ENCODE peak calls at places on chromosomes 3 and 15, in five cellular contexts. Y is fibroblast of lung, X is tibial nerve, W is spleen, S is mesenchymal stem cell. D is an unnamed sample.

GRCh38 chr15:85024509-85025336 is 43.1 kb downstream of the PDE8A start:
- DNase-seq in Y (peak; percentile 42), X (no peak), W (no peak), S (peak; percentile 73), D (no peak)

GRCh38 chr3:159787191-159787590 is 201.4 kb upstream of the IL12A start:
- DNase-seq in Y (peak; percentile 90), X (no peak), W (no peak), S (peak; percentile 94), D (no peak)

GRCh38 chr3:67578416-67578815 is 76.0 kb downstream of the SUCLG2 start:
- DNase-seq in Y (no peak), X (no peak), W (no peak), S (no peak), D (no peak)

GRCh38 chr3:62201438-62202035 is 171.8 kb downstream of the FEZF2 start:
- DNase-seq in Y (peak; percentile 56), X (no peak), W (no peak), S (peak; percentile 34), D (no peak)

GRCh38 chr3:45026957-45027356 is 854 bp downstream of the CLEC3B start:
- DNase-seq in Y (peak; percentile 49), X (peak; percentile 56), W (no peak), S (peak; percentile 67), D (no peak)

GRCh38 chr3:131749826-131750225 is 247.1 kb upstream of the MRPL3 start:
- DNase-seq in Y (no peak), X (no peak), W (no peak), S (no peak), D (no peak)

GRCh38 chr3:110711851-110712396 is 359.7 kb upstream of the NECTIN3 start:
- DNase-seq in Y (no peak), X (no peak), W (no peak), S (peak; percentile 13), D (no peak)

GRCh38 chr3:129971368-129972052 is 3.0 kb upstream of the TRH start:
- DNase-seq in Y (no peak), X (no peak), W (no peak), S (no peak), D (no peak)

GRCh38 chr3:46639221-46639620 is 26.9 kb downstream of the FAM240A start:
- DNase-seq in Y (no peak), X (no peak), W (no peak), S (no peak), D (no peak)

GRCh38 chr15:65641723-65642475 is 20.2 kb downstream of the SLC24A1 start:
- DNase-seq in Y (peak; percentile 17), X (no peak), W (no peak), S (no peak), D (no peak)

GRCh38 chr3:194042947-194043346 is 93.0 kb upstream of the HES1 start:
- DNase-seq in Y (peak; percentile 18), X (no peak), W (no peak), S (peak; percentile 87), D (no peak)

GRCh38 chr15:62124953-62125263 is 40.2 kb downstream of the C2CD4B start:
- DNase-seq in Y (no peak), X (no peak), W (no peak), S (no peak), D (no peak)

GRCh38 chr3:197397812-197398211 is 99.4 kb upstream of the DLG1 start:
- DNase-seq in Y (no peak), X (no peak), W (no peak), S (no peak), D (no peak)

GRCh38 chr15:72341361-72341760 is 21.4 kb upstream of the CELF6 start:
- DNase-seq in Y (no peak), X (no peak), W (no peak), S (peak; percentile 29), D (no peak)

GRCh38 chr15:51401872-51402517 is 60.5 kb downstream of the GLDN start:
- DNase-seq in Y (peak; percentile 50), X (peak; percentile 33), W (peak; percentile 84), S (peak; percentile 58), D (no peak)

GRCh38 chr15:41018534-41018933 is 65.3 kb downstream of the CHAC1 start:
- DNase-seq in Y (peak; percentile 62), X (no peak), W (no peak), S (peak; percentile 74), D (no peak)

GRCh38 chr3:155807823-155808222 is 1.7 kb upstream of the C3orf33 start:
- DNase-seq in Y (no peak), X (no peak), W (no peak), S (no peak), D (no peak)

GRCh38 chr3:20576228-20576627 is 390.2 kb upstream of the SGO1 start:
- DNase-seq in Y (no peak), X (no peak), W (no peak), S (no peak), D (no peak)

GRCh38 chr3:158845748-158846350 is 44.0 kb downstream of the MFSD1 start:
- DNase-seq in Y (peak; percentile 19), X (peak; percentile 18), W (no peak), S (peak; percentile 41), D (no peak)

GRCh38 chr3:151795276-151795675 is 18.6 kb upstream of the AADAC start:
- DNase-seq in Y (peak; percentile 67), X (no peak), W (no peak), S (peak; percentile 61), D (no peak)

GRCh38 chr3:18580268-18580667 is 155.1 kb upstream of the SATB1 start:
- DNase-seq in Y (no peak), X (peak; percentile 24), W (no peak), S (no peak), D (no peak)

GRCh38 chr3:12588039-12588673 is 31.3 kb downstream of the MKRN2 start:
- DNase-seq in Y (no peak), X (no peak), W (no peak), S (no peak), D (no peak)

GRCh38 chr15:38454687-38455071 is 752 bp downstream of the FAM98B start:
- DNase-seq in Y (no peak), X (no peak), W (no peak), S (no peak), D (no peak)

GRCh38 chr15:56933420-56934210 is 15.2 kb downstream of the TCF12 start:
- DNase-seq in Y (no peak), X (no peak), W (no peak), S (no peak), D (no peak)

GRCh38 chr3:40616420-40616819 is 91.7 kb downstream of the ZNF621 start:
- DNase-seq in Y (no peak), X (no peak), W (no peak), S (no peak), D (no peak)

GRCh38 chr3:40617084-40617483 is 92.3 kb downstream of the ZNF621 start:
- DNase-seq in Y (no peak), X (no peak), W (no peak), S (no peak), D (no peak)

GRCh38 chr3:40615916-40616315 is 91.2 kb downstream of the ZNF621 start:
- DNase-seq in Y (no peak), X (no peak), W (no peak), S (no peak), D (no peak)

GRCh38 chr3:40613306-40613705 is 88.5 kb downstream of the ZNF621 start:
- DNase-seq in Y (no peak), X (no peak), W (no peak), S (no peak), D (no peak)

GRCh38 chr3:40615110-40615915 is 90.6 kb downstream of the ZNF621 start:
- DNase-seq in Y (no peak), X (no peak), W (no peak), S (no peak), D (no peak)
- H3K4me3 ChIP-seq in Y (no peak overlapping the region), X (peak overlapping the region; percentile 32), W (no peak overlapping the region), S (peak overlapping the region; percentile 39), D (no peak overlapping the region)

GRCh38 chr15:44194397-44195150 is 497 bp downstream of the FRMD5 start:
- DNase-seq in Y (peak; percentile 59), X (no peak), W (peak; percentile 83), S (peak; percentile 59), D (peak; percentile 32)
- H3K27ac ChIP-seq in Y (peak overlapping the region; percentile 40), X (peak overlapping the region; percentile 3), W (no peak overlapping the region), S (peak overlapping the region; percentile 20), D (no peak overlapping the region)

DNA sequence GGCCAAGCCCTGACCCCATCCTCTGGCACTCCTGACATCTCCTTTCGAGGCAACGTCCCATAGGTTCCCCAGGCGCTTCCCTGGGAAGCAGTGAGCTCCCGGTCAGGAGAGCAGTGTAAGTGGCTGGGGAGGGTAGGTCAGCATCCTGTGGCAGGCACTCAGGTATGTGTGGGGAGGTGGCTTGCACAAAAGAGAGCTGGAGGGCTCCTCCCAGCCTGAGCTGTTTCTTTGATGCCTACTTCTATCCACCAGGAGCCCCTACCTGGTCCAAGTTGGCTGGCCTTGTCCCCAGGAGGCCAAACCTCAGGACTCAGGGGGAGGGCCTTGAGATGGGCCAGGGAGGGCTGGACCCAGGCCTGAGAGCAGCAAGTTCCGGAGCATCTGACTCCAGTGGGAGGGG is 31.7 kb upstream of the LINGO1 start:
- DNase-seq in Y (no peak), X (no peak), W (no peak), S (no peak), D (no peak)
- H3K4me3 ChIP-seq in Y (no peak overlapping the region), X (no peak overlapping the region), W (no peak overlapping the region), S (no peak overlapping the region), D (no peak overlapping the region)

GRCh38 chr3:170049146-170050000 is 11.6 kb downstream of the GPR160 start:
- DNase-seq in Y (peak; percentile 28), X (no peak), W (peak; percentile 72), S (no peak), D (no peak)
- H3K27ac ChIP-seq in Y (no peak overlapping the region), X (no peak overlapping the region), W (no peak overlapping the region), S (no peak overlapping the region), D (no peak overlapping the region)

DNA sequence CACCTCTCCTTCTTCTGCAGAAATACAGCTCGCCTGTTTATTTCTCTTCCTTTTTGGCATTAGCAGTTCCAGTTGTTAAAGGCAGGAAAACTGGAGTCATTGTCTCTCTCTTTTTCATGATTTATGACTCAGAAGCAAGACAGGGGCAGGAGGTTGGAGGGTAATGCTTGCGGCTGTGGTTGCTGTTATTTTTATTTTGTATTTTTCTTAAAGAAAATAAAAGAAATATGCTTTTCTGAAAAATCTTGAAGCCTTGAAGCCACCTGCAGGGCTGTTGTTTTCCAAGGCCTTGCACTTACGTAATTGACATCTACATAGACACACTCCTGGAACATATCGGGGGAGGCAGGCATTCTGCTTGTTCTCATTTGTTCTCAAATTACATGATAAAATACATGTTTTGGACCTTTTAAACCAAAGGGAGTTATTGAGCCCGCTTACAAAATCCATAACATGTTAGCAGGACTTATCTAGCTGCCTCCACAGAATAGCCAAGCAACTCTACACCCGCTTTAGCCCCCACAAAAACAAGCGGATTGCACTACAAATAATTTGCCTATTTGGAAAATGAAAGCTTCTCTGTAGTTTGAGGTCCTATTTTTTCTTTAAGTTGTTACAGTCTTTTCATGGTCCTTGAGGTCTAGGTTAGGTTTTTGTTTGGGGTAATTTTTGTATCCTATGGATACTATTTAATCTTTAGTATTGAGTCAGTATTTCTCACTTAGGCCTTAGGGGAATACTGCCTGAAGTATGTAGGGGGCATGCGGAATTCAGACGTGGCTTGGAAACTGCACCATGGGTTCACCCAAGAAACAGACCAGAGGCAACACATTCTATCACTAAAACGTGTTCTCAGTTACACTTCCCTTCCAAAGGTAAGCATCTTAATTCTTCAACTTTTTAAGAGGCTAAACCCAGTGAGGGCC is 1004.5 kb upstream of the NR2F2 start:
- DNase-seq in Y (peak; percentile 25), X (peak; percentile 68), W (no peak), S (peak; percentile 36), D (no peak)
- H3K4me3 ChIP-seq in Y (peak overlapping the region; percentile 47), X (peak overlapping the region; percentile 61), W (peak overlapping the region; percentile 34), S (peak overlapping the region; percentile 78), D (no peak overlapping the region)

GRCh38 chr3:112775011-112775742 is 71.5 kb downstream of the CD200R1L start:
- DNase-seq in Y (peak; percentile 83), X (no peak), W (no peak), S (peak; percentile 27), D (no peak)
- H3K27ac ChIP-seq in Y (peak overlapping the region; percentile 82), X (no peak overlapping the region), W (no peak overlapping the region), S (no peak overlapping the region), D (no peak overlapping the region)